ENCODE peak calls at places on chromosome 19, in seven cellular contexts. N, X, Q, W, I, O and T are unnamed samples. For H3K36me3, the result is how much of the 10 kb centered on the place peaks cover.

GRCh38 chr19:49808762-49809154 is 4.3 kb downstream of the FUZ start:
- DNase-seq in W (peak), I (peak), Q (peak), O (peak), X (peak), N (peak), T (peak)

GRCh38 chr19:7355151-7355845 is 6.6 kb downstream of the ARHGEF18 start:
- DNase-seq in X (no peak), W (peak), Q (peak), I (no peak), O (peak), N (no peak), T (no peak)

GRCh38 chr19:10352764-10353671 is 13.6 kb upstream of the ICAM3 start:
- DNase-seq in I (no peak), N (peak), O (peak), W (no peak), Q (peak), X (no peak), T (peak)

GRCh38 chr19:1745589-1746031 is 7.7 kb upstream of the ONECUT3 start:
- DNase-seq in X (no peak), O (no peak), W (no peak), Q (no peak), I (no peak), N (no peak), T (no peak)

GRCh38 chr19:11377756-11378155 is 3.3 kb downstream of the SWSAP1 start:
- DNase-seq in X (no peak), N (no peak), Q (no peak), O (peak), I (no peak), W (peak), T (no peak)

GRCh38 chr19:42207767-42208259 is 9.7 kb downstream of the DEDD2 start:
- DNase-seq in X (no peak), O (peak), I (no peak), N (no peak), W (peak), Q (no peak), T (no peak)

GRCh38 chr19:44640518-44640917 is 3.2 kb upstream of the PVR start:
- DNase-seq in Q (no peak), I (no peak), X (no peak), W (peak), O (peak), N (no peak), T (no peak)

GRCh38 chr19:45164577-45165335 is 4.0 kb upstream of the NKPD1 start:
- DNase-seq in N (peak), X (no peak), Q (peak), W (peak), I (no peak), O (peak), T (no peak)

GRCh38 chr19:48806818-48807589 is 3.8 kb downstream of the BCAT2 start:
- DNase-seq in N (no peak), X (no peak), W (peak), O (peak), I (no peak), Q (no peak), T (no peak)

GRCh38 chr19:16737909-16738308 is 18.3 kb downstream of the NWD1 start:
- DNase-seq in Q (no peak), W (no peak), O (peak), N (no peak), X (no peak), I (no peak), T (no peak)

GRCh38 chr19:4717966-4718701 is 5.5 kb downstream of the DPP9 start:
- DNase-seq in O (no peak), X (no peak), Q (no peak), W (no peak), N (no peak), I (no peak), T (no peak)

GRCh38 chr19:3178973-3179738 is 587 bp downstream of the S1PR4 start:
- DNase-seq in O (no peak), I (no peak), Q (no peak), W (no peak), N (no peak), X (no peak), T (no peak)

GRCh38 chr19:45251452-45252354 is 632 bp downstream of the MARK4 start:
- DNase-seq in N (no peak), W (peak), O (peak), I (no peak), Q (no peak), X (no peak), T (no peak)

GRCh38 chr19:22603518-22604440 is 30.3 kb upstream of the ZNF492 start:
- DNase-seq in W (no peak), I (no peak), N (no peak), O (no peak), Q (no peak), X (no peak), T (no peak)

GRCh38 chr19:4922530-4923378 is 13.5 kb downstream of the UHRF1 start:
- DNase-seq in X (no peak), Q (no peak), O (no peak), W (no peak), N (no peak), I (no peak), T (no peak)

GRCh38 chr19:29325241-29325975 is 112.5 kb upstream of the UQCRFS1 start:
- DNase-seq in O (no peak), Q (no peak), I (no peak), N (no peak), X (no peak), W (no peak), T (no peak)

GRCh38 chr19:49893135-49893534 is 3.6 kb downstream of the IL4I1 start:
- DNase-seq in O (no peak), I (no peak), W (no peak), X (no peak), Q (no peak), N (no peak), T (no peak)

GRCh38 chr19:55633866-55634265 is 6.9 kb upstream of the ZNF580 start:
- DNase-seq in W (no peak), X (no peak), N (no peak), Q (no peak), I (no peak), O (no peak), T (no peak)

GRCh38 chr19:5953680-5954213 is 24.2 kb downstream of the RANBP3 start:
- DNase-seq in W (peak), Q (no peak), I (no peak), O (peak), X (no peak), N (no peak), T (no peak)

GRCh38 chr19:33394006-33394722 is 20.7 kb downstream of the CEBPG start:
- DNase-seq in X (no peak), W (peak), O (peak), I (no peak), N (no peak), Q (peak), T (no peak)

GRCh38 chr19:7589822-7590221 is 5.8 kb upstream of the CAMSAP3 start:
- DNase-seq in X (no peak), Q (no peak), N (no peak), I (no peak), W (no peak), O (no peak), T (no peak)

GRCh38 chr19:1079566-1080111 is 12.7 kb downstream of the ARHGAP45 start:
- DNase-seq in I (peak), O (no peak), W (no peak), N (no peak), Q (no peak), X (no peak), T (no peak)

GRCh38 chr19:1076951-1077350 is 10.0 kb downstream of the ARHGAP45 start:
- DNase-seq in W (peak), Q (no peak), I (peak), X (peak), N (peak), O (no peak), T (no peak)

GRCh38 chr19:9009431-9009830 is 778 bp downstream of the MUC16 start:
- DNase-seq in Q (no peak), W (no peak), O (no peak), I (no peak), N (no peak), X (no peak), T (no peak)

GRCh38 chr19:6580313-6580712 is 10.6 kb downstream of the CD70 start:
- DNase-seq in X (no peak), Q (no peak), N (no peak), O (no peak), I (no peak), W (peak), T (no peak)

DNA sequence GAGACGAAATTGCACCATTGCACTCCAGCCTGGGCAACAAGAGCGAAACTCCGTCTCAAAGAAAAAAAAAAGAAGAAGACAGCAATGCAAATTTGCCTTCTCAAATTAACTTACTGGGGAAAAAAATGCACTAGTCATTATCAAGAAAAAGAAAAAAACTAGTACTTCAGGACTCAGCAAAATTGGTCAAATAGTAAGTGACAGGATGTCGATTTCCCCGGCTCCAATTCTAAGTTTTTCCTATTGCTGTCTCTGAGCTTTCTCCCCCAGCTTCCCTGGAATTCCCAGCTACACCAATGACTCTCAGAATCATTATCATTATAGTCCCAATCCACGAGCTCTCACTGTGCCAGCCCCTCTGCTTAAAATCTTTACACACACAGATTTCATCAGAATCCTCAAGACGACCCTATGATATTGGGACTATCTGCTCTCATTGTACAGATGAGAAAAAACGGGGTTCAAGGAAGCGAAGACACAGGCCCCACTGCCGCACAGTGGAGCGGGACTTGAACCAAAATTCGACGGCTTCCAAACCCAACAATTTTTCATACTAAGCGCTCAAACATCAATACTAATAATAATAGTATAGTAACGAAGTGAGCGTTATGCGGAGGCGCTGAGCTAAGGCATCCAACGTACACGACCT is 597 bp downstream of the C19orf47 start:
- DNase-seq in Q (no peak), X (no peak), W (peak), N (no peak), I (no peak), O (peak), T (no peak)
- H3K27ac ChIP-seq in Q (peak), X (peak), W (peak), N (peak), I (peak), O (no peak), T (no peak)

GRCh38 chr19:57240311-57241090 is at the start of gene ZNF805:
- DNase-seq in X (peak), W (peak), N (peak), O (peak), I (peak), Q (peak), T (peak)
- H3K4me3 ChIP-seq in X (peak), W (peak), N (peak), O (peak), I (peak), Q (peak), T (peak)

GRCh38 chr19:12777217-12778019 is 2.1 kb upstream of the HOOK2 start:
- DNase-seq in X (peak), O (peak), I (peak), Q (peak), N (peak), W (peak), T (no peak)
- H3K36me3 ChIP-seq in X (under half), O (under half), I (under half), Q (under half), N (under half), W (under half), T (under half)

DNA sequence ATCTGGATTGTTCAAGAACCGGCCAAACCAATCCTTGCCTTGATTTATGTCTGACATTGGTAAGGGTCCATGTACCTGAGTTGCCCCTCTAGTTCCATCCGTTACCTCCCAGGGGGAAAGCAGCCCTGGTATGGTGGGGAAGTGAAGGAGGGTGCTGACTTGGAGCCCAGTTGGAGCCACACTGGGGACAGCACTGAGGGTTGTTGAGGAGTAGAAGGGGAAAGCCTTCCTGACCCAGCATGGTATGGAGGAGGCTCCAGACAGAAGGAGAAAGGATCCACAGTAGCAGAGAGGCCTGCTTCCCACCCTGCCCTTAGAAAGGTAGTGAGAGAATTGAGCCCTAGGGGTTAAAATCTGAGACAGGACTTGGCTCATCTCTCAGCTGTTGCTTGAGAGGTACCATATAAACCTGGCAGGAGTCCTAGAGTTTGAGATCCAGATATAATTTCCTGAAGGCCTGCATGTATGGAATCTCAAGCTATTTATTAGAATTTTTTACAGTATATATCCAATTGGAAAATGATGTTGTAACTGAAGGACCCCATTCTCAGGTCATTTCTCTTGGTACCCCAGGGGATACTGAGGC is 16.7 kb upstream of the FCGBP start:
- DNase-seq in W (no peak), I (peak), O (no peak), N (no peak), Q (no peak), X (no peak), T (no peak)
- H3K27ac ChIP-seq in W (no peak), I (peak), O (no peak), N (no peak), Q (no peak), X (no peak), T (no peak)

DNA sequence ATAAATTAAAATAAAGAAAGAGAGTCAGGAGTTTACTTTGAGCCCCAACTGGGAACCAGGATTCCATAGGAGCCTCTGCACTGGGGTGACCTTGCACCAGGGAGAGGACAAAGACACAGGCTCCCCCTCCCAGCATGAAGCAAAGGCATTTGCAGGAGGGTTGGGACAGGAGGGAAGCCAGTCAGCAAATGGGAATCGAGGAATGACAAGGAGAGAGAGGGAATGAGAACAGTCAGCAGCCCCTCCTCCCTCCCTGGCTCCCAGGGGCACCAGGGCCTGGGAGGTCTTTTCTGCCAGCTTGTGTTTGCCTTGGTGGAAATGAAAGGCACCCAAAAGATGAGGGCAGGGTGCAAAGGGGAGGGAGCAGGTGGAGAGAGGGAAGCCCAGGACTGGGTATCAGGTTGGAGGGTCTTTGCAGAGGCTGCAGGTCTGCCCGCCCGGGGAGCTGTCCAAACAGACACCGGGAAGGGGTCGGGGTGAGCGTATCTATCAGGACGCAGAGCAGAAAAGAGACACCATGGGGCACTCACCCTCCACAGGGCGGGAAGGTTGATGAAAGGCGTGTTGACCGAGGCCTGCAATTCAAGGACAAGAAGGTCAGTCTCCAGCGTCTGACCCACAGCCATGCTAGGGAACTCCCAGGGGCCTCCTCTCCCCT is 3.8 kb downstream of the SBSN start:
- DNase-seq in Q (no peak), O (no peak), W (no peak), N (no peak), X (no peak), I (no peak), T (no peak)
- H3K4me3 ChIP-seq in Q (no peak), O (no peak), W (no peak), N (no peak), X (no peak), I (no peak), T (no peak)